ENCODE peak calls at places on chromosomes 12 and 14, in nine cellular contexts. Q, P, W, O, I, R, N, Y and B are unnamed samples.

GRCh38 chr14:102215071-102215470 is 75.4 kb downstream of the WDR20 start:
- ATAC-seq in R (peak; percentile 78), Q (peak; percentile 78), Y (peak; percentile 38), O (no peak), W (no peak), N (peak; percentile 70), I (no peak), P (no peak), B (no peak)

GRCh38 chr12:47636908-47637780 is 68.7 kb downstream of the RPAP3 start:
- ATAC-seq in N (no peak), P (no peak), R (no peak), Q (no peak), W (no peak), O (no peak), I (no peak), Y (no peak), B (no peak)

GRCh38 chr12:49894754-49895153 is 8.9 kb downstream of the FAIM2 start:
- ATAC-seq in W (no peak), Y (no peak), O (no peak), I (no peak), N (no peak), Q (no peak), P (no peak), R (no peak), B (no peak)

GRCh38 chr12:47110706-47111391 is 31.1 kb upstream of the AMIGO2 start:
- ATAC-seq in Q (no peak), O (peak; percentile 66), W (peak; percentile 52), N (no peak), I (no peak), Y (no peak), R (no peak), P (peak; percentile 83), B (no peak)

GRCh38 chr12:118044075-118044474 is 16.9 kb downstream of the WSB2 start:
- ATAC-seq in W (no peak), I (peak; percentile 53), P (peak; percentile 73), O (peak; percentile 67), R (no peak), Q (no peak), N (no peak), Y (no peak), B (no peak)

GRCh38 chr12:54010053-54010971 is 1.5 kb downstream of the HOXC8 start:
- ATAC-seq in N (no peak), R (no peak), O (no peak), Q (no peak), P (no peak), W (no peak), Y (no peak), I (no peak), B (no peak)

GRCh38 chr12:42270596-42270995 is 32.5 kb upstream of the YAF2 start:
- ATAC-seq in Y (no peak), I (no peak), Q (no peak), P (no peak), N (no peak), O (no peak), W (no peak), R (no peak), B (no peak)

GRCh38 chr14:54480830-54481562 is 7.8 kb downstream of the GMFB start:
- ATAC-seq in N (no peak), R (no peak), O (no peak), Y (no peak), P (no peak), Q (no peak), I (no peak), W (no peak), B (no peak)

GRCh38 chr12:2113080-2113479 is 60.3 kb downstream of the CACNA1C start:
- ATAC-seq in Q (no peak), I (no peak), R (no peak), P (no peak), O (no peak), W (no peak), Y (no peak), N (peak; percentile 2), B (no peak)

GRCh38 chr12:104507672-104508071 is 50.9 kb downstream of the CHST11 start:
- ATAC-seq in O (no peak), N (no peak), Q (no peak), W (no peak), P (no peak), R (no peak), Y (no peak), I (no peak), B (no peak)

GRCh38 chr14:74582910-74583581 is 29.0 kb downstream of the LTBP2 start:
- ATAC-seq in W (no peak), R (peak; percentile 62), P (no peak), O (no peak), N (peak; percentile 56), Q (peak; percentile 36), Y (peak; percentile 34), I (no peak), B (no peak)

GRCh38 chr12:98449601-98450000 is 65.8 kb upstream of the TMPO start:
- ATAC-seq in O (no peak), Q (no peak), Y (no peak), N (no peak), I (no peak), R (no peak), W (no peak), P (no peak), B (no peak)

GRCh38 chr12:26713885-26714383 is 119.1 kb downstream of the ITPR2 start:
- ATAC-seq in Y (no peak), Q (no peak), P (no peak), W (no peak), I (peak; percentile 85), R (no peak), N (no peak), O (no peak), B (peak; percentile 79)

GRCh38 chr12:102824218-102824835 is 92.7 kb downstream of the PAH start:
- ATAC-seq in Q (peak; percentile 85), R (no peak), Y (peak; percentile 48), W (no peak), O (no peak), I (no peak), N (peak; percentile 63), P (no peak), B (peak; percentile 36)

GRCh38 chr12:26264215-26264838 is 69.0 kb downstream of the SSPN start:
- ATAC-seq in I (no peak), W (no peak), R (peak; percentile 39), O (no peak), Q (no peak), Y (peak; percentile 48), N (peak; percentile 55), P (no peak), B (no peak)